ENCODE peak calls at places on chromosomes 7 and 10, in nine cellular contexts. C is WERI-Rb-1, F is astrocyte of the cerebellum, U is NT2/D1, V is astrocyte of the spinal cord, T is astrocyte, Q is epithelial cell of esophagus, I is AG04450, D is upper lobe of right lung. A is an unnamed sample.

GRCh38 chr10:36428507-36428906 is 696.9 kb upstream of the ANKRD30A start:
- DNase-seq in C (no peak), F (no peak), U (no peak), V (no peak), T (no peak), Q (no peak), I (no peak), D (no peak), A (no peak)

GRCh38 chr7:112056409-112056808 is 149.8 kb downstream of the DOCK4 start:
- DNase-seq in C (peak), F (no peak), U (no peak), V (peak), T (no peak), Q (peak), I (peak), D (no peak), A (no peak)

GRCh38 chr7:150939052-150939810 is 38.9 kb downstream of the KCNH2 start:
- DNase-seq in C (peak), F (no peak), U (no peak), V (no peak), T (no peak), Q (no peak), I (no peak), D (no peak), A (no peak)

GRCh38 chr7:47568056-47568455 is 13.9 kb downstream of the TNS3 start:
- DNase-seq in C (no peak), F (no peak), U (no peak), V (no peak), T (no peak), Q (no peak), I (no peak), D (no peak), A (no peak)

GRCh38 chr10:28236641-28237040 is 66.2 kb downstream of the MPP7 start:
- DNase-seq in C (no peak), F (no peak), U (no peak), V (peak), T (peak), Q (no peak), I (no peak), D (no peak), A (no peak)

GRCh38 chr10:70052462-70053211 is at the start of gene MACROH2A2:
- DNase-seq in C (peak), F (peak), U (peak), V (peak), T (peak), Q (peak), I (no peak), D (peak), A (peak)

GRCh38 chr7:77254429-77254828 is 54.8 kb upstream of the FGL2 start:
- DNase-seq in C (no peak), F (no peak), U (no peak), V (no peak), T (no peak), Q (no peak), I (peak), D (no peak), A (no peak)

GRCh38 chr10:77392851-77393250 is 244.8 kb downstream of the KCNMA1 start:
- DNase-seq in C (no peak), F (peak), U (no peak), V (peak), T (peak), Q (peak), I (peak), D (no peak), A (no peak)

GRCh38 chr10:121490906-121491519 is 107.2 kb downstream of the FGFR2 start:
- DNase-seq in C (no peak), F (peak), U (no peak), V (no peak), T (peak), Q (no peak), I (no peak), D (no peak), A (no peak)

GRCh38 chr7:98414205-98414900 is 13.5 kb upstream of the BAIAP2L1 start:
- DNase-seq in C (no peak), F (no peak), U (no peak), V (no peak), T (no peak), Q (no peak), I (no peak), D (no peak), A (no peak)

GRCh38 chr7:129482781-129483180 is 19.6 kb upstream of the SMKR1 start:
- DNase-seq in C (no peak), F (no peak), U (no peak), V (no peak), T (no peak), Q (no peak), I (no peak), D (no peak), A (no peak)

GRCh38 chr10:11424456-11425287 is 186.8 kb downstream of the USP6NL start:
- DNase-seq in C (peak), F (peak), U (peak), V (peak), T (peak), Q (peak), I (peak), D (peak), A (peak)

GRCh38 chr10:34449836-34450235 is 365.3 kb downstream of the PARD3 start:
- DNase-seq in C (no peak), F (no peak), U (no peak), V (no peak), T (no peak), Q (no peak), I (no peak), D (no peak), A (no peak)

GRCh38 chr10:34838366-34838900 is 23.3 kb upstream of the PARD3 start:
- DNase-seq in C (no peak), F (no peak), U (no peak), V (no peak), T (no peak), Q (no peak), I (no peak), D (no peak), A (no peak)

GRCh38 chr7:43655584-43655983 is 72.7 kb downstream of the STK17A start:
- DNase-seq in C (no peak), F (no peak), U (no peak), V (no peak), T (no peak), Q (no peak), I (no peak), D (no peak), A (no peak)

GRCh38 chr10:90930070-90930837 is 9.4 kb upstream of the ANKRD1 start:
- DNase-seq in C (peak), F (peak), U (peak), V (peak), T (peak), Q (peak), I (peak), D (no peak), A (no peak)

GRCh38 chr10:128116851-128117615 is 9.2 kb downstream of the MKI67 start:
- DNase-seq in C (no peak), F (no peak), U (no peak), V (no peak), T (no peak), Q (peak), I (no peak), D (no peak), A (no peak)

GRCh38 chr10:95254629-95255028 is 36.2 kb downstream of the PDLIM1 start:
- DNase-seq in C (no peak), F (no peak), U (no peak), V (no peak), T (no peak), Q (no peak), I (no peak), D (no peak), A (no peak)

GRCh38 chr7:1029637-1030443 is 14.5 kb upstream of the GPR146 start:
- DNase-seq in C (no peak), F (no peak), U (no peak), V (no peak), T (no peak), Q (no peak), I (no peak), D (no peak), A (no peak)

GRCh38 chr7:1027285-1028043 is 16.9 kb upstream of the GPR146 start:
- DNase-seq in C (peak), F (no peak), U (no peak), V (peak), T (peak), Q (peak), I (peak), D (peak), A (peak)

GRCh38 chr7:1028775-1029636 is 15.3 kb upstream of the GPR146 start:
- DNase-seq in C (peak), F (peak), U (peak), V (peak), T (peak), Q (peak), I (peak), D (peak), A (peak)

GRCh38 chr7:1026721-1027151 is 17.6 kb upstream of the GPR146 start:
- DNase-seq in C (no peak), F (no peak), U (no peak), V (no peak), T (no peak), Q (no peak), I (no peak), D (no peak), A (no peak)

DNA sequence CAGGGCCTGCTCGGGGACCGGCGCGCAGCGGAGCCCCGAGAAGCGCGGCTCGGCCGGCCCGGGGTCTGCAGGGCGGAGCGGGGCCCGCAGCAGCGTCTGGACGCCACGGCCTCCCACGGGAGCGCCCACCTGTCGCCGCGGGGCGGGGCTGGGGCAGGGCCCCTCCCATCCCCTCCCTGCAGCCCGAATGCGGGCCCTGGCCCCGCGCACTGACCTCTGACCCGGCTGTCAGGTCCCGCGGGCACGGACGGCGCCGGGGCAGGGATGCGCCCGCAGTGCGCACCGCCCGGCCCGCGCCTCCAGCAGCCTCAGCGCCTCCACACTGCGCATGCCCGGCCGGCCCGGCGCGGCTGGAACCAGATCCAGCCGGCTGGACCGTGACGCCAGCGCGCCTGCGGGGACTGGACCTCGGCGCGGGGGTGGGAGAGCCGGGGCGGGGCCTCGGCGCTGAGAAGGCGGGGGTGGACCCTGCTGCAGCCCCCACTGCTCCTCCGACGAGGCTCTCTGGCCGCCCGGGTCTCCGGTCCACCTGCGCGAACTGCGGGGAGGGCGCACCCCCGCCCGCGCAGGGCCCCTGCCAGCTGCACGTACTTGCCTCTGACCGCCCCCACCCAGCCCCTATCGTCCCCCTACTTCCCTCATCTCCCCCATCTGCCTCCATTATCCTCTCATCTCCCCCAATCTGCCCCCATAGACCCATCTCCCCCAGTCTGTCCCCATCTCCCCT is 16.1 kb upstream of the GPR146 start:
- DNase-seq in C (peak), F (peak), U (peak), V (peak), T (peak), Q (peak), I (peak), D (peak), A (peak)
- H3K4me3 ChIP-seq in C (peak), F (peak), U (peak), V (peak), T (peak), Q (peak), I (peak), D (peak), A (peak)

GRCh38 chr7:103150192-103150591 is 1.3 kb upstream of the NAPEPLD start:
- DNase-seq in C (no peak), F (no peak), U (no peak), V (no peak), T (no peak), Q (peak), I (no peak), D (no peak), A (peak)
- H3K4me3 ChIP-seq in C (no peak), F (no peak), U (no peak), V (no peak), T (no peak), Q (peak), I (no peak), D (peak), A (no peak)

DNA sequence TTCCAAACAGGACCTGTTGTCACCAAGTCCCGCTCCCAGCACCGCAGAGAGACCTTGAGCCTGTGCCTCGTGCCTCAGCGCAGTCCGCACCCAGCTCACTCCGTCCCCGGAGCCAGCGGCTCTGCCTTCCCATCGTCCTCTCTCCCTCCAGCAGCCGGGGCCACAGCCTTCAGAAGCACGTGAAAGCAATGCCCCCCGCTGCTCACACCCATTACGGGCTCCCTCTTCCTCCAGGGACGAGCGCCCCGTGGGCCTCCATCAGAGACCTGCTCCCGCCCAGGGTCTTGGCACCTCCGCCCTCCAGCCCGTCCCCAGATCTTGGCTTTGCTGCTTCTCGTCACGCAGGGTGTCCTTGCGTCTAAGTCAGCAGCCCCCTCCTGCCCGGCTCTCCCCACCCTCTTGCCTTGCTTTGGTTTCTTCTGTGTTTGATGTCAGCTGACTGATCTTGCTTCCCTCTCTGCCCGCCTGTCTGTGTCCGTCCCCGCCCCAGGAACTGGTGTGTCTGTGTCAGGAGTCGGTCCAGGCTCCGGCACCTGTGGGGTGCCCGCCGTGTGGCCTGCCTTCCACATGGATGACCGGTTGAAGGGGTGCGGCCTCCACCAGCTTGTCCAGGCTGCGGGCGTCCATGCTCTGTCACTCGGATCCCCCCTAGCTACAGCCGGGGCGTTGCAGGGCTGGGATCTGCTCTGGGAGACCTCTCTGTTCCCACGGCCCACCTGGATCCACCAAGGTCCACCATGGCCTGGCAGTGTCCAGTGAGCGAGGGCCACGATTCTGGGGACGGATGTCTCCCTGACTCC is 61.9 kb downstream of the FOXL3 start:
- DNase-seq in C (no peak), F (no peak), U (no peak), V (no peak), T (no peak), Q (no peak), I (no peak), D (no peak), A (no peak)
- H3K4me3 ChIP-seq in C (no peak), F (no peak), U (no peak), V (no peak), T (no peak), Q (no peak), I (no peak), D (peak), A (no peak)

DNA sequence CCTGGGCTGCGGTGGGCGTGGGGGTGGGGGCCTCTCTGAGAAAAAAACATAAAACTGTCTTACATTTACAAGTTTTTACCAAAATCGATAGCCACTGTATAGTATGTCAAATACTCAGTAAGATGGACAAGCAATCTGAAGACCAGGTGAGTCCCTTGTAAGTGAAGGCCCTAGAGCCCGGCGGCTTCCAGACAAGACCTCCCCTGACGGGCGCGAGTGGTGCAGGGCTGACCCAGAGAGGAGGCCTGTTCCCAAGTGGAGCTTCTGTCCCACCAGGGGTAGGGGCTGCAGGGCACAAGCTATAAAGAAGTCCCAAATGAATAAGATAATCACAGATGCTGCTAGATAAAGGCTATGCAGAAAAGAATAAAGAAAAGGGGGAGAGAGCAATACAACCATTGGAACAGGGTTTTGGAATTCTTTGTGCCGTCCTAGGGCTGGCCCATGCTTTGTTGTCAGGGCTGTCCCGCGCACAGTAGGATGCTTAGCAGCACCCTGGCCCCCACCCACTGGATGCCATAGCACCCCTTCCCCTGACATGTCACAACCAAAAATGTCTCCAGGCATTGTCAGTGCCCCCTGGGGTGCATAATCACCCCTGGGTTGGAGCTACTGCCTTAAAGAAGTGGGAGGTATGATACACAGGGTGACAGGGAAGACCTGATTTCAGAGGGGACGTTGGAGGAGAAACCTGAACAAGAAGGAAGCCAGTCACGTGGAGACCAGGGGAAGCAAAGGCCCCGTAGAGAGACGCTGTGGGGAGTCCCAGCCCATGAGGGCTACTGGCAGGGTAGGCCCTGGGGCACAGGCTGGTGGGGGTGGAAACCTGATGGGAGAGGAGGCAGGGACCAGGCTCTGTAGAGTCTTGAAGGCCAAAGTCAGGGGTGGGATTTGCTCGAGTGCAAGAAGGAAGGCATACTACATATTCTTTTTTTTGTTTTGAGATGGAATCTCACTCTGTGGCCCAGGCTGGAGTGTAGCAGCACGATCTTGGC is 43.1 kb downstream of the CHST15 start:
- DNase-seq in C (no peak), F (no peak), U (no peak), V (no peak), T (no peak), Q (no peak), I (no peak), D (no peak), A (no peak)
- H3K4me3 ChIP-seq in C (no peak), F (no peak), U (no peak), V (no peak), T (no peak), Q (no peak), I (no peak), D (no peak), A (no peak)

DNA sequence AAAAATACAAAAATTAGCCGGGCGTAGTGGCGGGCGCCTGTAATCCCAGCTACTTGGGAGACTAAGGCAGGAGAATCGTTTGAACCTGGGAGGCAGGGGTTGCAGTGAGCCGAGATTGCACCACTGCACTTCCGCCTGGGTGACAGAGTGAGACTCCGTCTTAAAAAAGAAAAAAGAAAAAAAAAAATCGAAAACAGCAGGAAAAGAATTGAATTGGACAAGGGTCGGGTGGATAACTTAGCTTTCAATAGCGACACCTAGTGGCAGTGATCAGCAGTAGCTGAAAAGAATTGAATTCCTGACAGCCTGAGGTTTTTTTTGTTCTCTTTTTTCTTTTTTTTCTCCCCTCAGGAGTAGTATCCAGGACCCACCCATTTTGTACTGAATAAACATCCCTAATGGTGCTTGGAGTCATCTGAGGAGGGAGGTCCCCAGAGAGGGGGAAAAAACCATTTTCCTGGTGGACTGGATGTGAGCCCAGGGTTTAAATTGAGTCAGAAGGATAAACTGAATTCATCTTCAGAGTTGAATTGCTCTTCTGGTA is 55.1 kb downstream of the CYCS start:
- DNase-seq in C (peak), F (peak), U (peak), V (peak), T (peak), Q (peak), I (peak), D (no peak), A (no peak)
- H3K4me3 ChIP-seq in C (peak), F (no peak), U (no peak), V (peak), T (no peak), Q (no peak), I (no peak), D (peak), A (no peak)

DNA sequence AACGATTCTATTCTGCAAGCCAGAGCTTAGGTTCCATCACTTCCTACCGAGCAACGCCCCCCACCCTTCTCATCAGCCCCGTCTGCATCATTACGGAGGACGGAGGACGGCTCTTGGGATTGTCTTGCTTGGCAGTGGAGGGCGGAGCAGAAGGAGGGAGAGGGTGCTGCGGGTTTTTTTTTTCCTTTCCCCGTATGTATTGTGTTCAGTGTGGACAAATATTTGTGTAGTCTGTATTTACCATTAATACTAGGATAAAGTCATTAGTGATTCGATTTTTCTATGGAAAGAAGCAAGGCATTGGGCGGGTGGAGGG is 125.1 kb downstream of the CLEC2L start:
- DNase-seq in C (no peak), F (no peak), U (no peak), V (no peak), T (no peak), Q (no peak), I (no peak), D (no peak), A (no peak)
- H3K4me3 ChIP-seq in C (no peak), F (no peak), U (no peak), V (no peak), T (no peak), Q (no peak), I (no peak), D (no peak), A (no peak)

GRCh38 chr10:113751116-113751728 is at the start of gene PLEKHS1:
- DNase-seq in C (no peak), F (peak), U (no peak), V (peak), T (no peak), Q (no peak), I (no peak), D (no peak), A (no peak)
- H3K4me3 ChIP-seq in C (no peak), F (no peak), U (no peak), V (no peak), T (no peak), Q (no peak), I (no peak), D (no peak), A (no peak)

A was measured in mucosa of descending colon.